ENCODE peak calls at places on chromosomes 2 and 18, in four cellular contexts. Q is adrenal gland; S is CD8-positive, alpha-beta T cell; E is cardiac fibroblast. U is an unnamed sample.

GRCh38 chr2:9914384-9915065 is 37.0 kb upstream of the GRHL1 start:
- DNase-seq in Q (peak; percentile 83), S (no peak), E (peak; percentile 83), U (no peak)

GRCh38 chr2:238790877-238791276 is 57.0 kb upstream of the TWIST2 start:
- DNase-seq in Q (no peak), S (no peak), E (no peak), U (no peak)

GRCh38 chr2:10810175-10811161 is 2.1 kb downstream of the PDIA6 start:
- DNase-seq in Q (peak; percentile 39), S (no peak), E (peak; percentile 28), U (no peak)

GRCh38 chr2:193141-193552 is 70.7 kb downstream of the SH3YL1 start:
- DNase-seq in Q (no peak), S (no peak), E (no peak), U (no peak)

GRCh38 chr2:174336403-174337336 is 1.9 kb downstream of the SP9 start:
- DNase-seq in Q (peak; percentile 21), S (no peak), E (no peak), U (no peak)

GRCh38 chr2:46101557-46102220 is 195.5 kb upstream of the EPAS1 start:
- DNase-seq in Q (no peak), S (no peak), E (no peak), U (no peak)

GRCh38 chr2:174334781-174335604 is at the start of gene SP9:
- DNase-seq in Q (peak; percentile 7), S (no peak), E (no peak), U (no peak)

GRCh38 chr2:196442211-196442610 is 197.3 kb upstream of the CCDC150 start:
- DNase-seq in Q (no peak), S (no peak), E (no peak), U (no peak)

GRCh38 chr2:181944914-181945291 is 40.8 kb upstream of the PPP1R1C start:
- DNase-seq in Q (no peak), S (no peak), E (no peak), U (no peak)

GRCh38 chr18:46265190-46266156 is 161.3 kb downstream of the HAUS1 start:
- DNase-seq in Q (no peak), S (no peak), E (peak; percentile 13), U (no peak)

GRCh38 chr2:29920631-29921559 is 491 bp downstream of the ALK start:
- DNase-seq in Q (peak; percentile 20), S (no peak), E (peak; percentile 11), U (no peak)

GRCh38 chr2:207974214-207974600 is 51.1 kb downstream of the PLEKHM3 start:
- DNase-seq in Q (no peak), S (no peak), E (no peak), U (no peak)

GRCh38 chr2:38416296-38417036 is 39.4 kb upstream of the ATL2 start:
- DNase-seq in Q (no peak), S (no peak), E (no peak), U (no peak)

GRCh38 chr2:42917374-42918017 is 125.1 kb upstream of the HAAO start:
- DNase-seq in Q (peak; percentile 71), S (no peak), E (peak; percentile 96), U (no peak)

GRCh38 chr18:50099725-50100414 is 95.1 kb downstream of the MYO5B start:
- DNase-seq in Q (no peak), S (no peak), E (peak; percentile 9), U (peak; percentile 46)

GRCh38 chr2:95158441-95158840 is 1.2 kb downstream of the ZNF514 start:
- DNase-seq in Q (no peak), S (no peak), E (no peak), U (no peak)

GRCh38 chr2:179939282-179939681 is 67.8 kb downstream of the CWC22 start:
- DNase-seq in Q (no peak), S (no peak), E (no peak), U (peak; percentile 95)

GRCh38 chr18:62713651-62714247 is 1.6 kb upstream of the PHLPP1 start:
- DNase-seq in Q (no peak), S (no peak), E (no peak), U (no peak)

GRCh38 chr2:195414479-195414878 is 242.5 kb upstream of the SLC39A10 start:
- DNase-seq in Q (no peak), S (no peak), E (no peak), U (no peak)

GRCh38 chr2:1238571-1239138 is 174.6 kb upstream of the TPO start:
- DNase-seq in Q (no peak), S (no peak), E (no peak), U (no peak)

GRCh38 chr2:37637122-37637875 is 34.1 kb downstream of the CDC42EP3 start:
- DNase-seq in Q (no peak), S (no peak), E (no peak), U (no peak)

GRCh38 chr2:102520009-102520408 is 47.0 kb downstream of the SLC9A4 start:
- DNase-seq in Q (peak; percentile 31), S (no peak), E (peak; percentile 42), U (no peak)

GRCh38 chr18:1708006-1708405 is 803.3 kb downstream of the ADCYAP1 start:
- DNase-seq in Q (no peak), S (no peak), E (no peak), U (no peak)

DNA sequence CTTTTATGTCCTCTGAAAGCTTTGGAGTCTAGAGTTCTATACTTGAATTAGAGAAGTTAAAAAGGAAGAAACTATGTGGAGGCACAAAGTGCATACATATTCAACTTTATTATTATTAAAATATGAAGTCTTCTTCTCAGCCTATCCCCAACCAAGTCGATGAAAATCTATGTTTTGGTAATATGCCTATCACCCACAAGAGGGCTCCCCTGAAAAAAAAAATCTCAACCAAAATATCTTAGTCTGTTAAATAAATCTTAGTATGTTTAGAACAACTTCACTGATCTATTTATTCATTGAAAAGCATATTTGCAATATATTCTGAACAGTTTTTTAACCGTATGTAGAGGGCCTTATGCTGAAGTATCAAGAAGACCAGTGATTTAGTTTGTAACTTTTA is 804.5 kb downstream of the TDRD15 start:
- DNase-seq in Q (no peak), S (no peak), E (peak; percentile 12), U (no peak)
- TF ChIP-seq CTCF in Q (no peak), S (no peak), E (peak; percentile 13), U (no peak)

DNA sequence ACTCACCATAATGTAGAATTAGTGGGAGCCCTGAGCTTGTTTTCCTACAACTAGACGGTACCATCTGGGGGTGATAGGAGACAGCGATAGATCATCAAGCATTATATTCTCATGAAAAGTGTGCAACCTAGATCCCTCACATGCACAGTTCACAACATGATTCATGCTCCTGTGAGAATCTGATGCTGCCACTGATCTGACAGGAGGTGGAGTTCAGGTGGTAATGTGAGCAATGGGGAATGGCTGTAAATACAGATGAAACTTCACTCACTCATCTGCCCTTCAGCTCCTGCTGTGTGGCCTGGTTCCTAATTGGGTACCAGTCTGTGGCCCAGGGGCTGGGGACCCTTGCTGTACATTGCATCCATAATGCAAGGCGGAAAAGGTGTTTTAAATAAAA is 60.7 kb downstream of the USP34 start:
- DNase-seq in Q (no peak), S (no peak), E (no peak), U (no peak)
- H3K4me3 ChIP-seq in Q (no peak overlapping the region), S (no peak overlapping the region), E (no peak overlapping the region), U (no peak overlapping the region)

DNA sequence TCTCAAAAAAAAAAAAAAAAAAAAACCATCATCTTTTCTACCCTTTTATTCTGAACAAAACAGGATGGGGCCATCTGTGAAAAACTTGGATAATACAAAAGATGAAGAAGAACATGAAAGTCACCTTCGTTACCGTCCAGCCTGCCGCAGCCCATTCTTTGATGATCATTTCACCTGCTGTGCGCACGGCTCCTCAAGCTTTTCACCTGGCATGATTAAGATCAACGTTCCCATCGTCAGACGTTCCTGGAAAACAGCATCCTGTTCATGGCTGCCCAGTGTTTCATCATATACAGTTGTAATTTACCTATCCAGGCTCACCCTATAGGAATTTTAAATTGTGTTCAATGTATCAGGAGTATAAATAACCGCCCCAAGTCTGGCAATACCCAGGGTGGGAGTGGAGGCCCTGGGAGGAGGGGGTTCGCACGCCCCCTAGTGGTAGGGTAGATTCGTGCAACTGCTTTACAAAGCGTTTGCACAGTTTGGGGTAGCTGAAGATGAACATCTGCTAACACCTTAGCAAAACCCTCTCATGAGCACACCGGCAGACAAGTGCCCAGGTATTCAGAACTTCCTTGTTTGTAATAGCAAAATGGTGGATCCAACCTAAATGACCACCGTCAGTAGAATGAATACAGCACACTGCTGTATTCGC is 49.0 kb upstream of the GLI2 start:
- DNase-seq in Q (no peak), S (no peak), E (no peak), U (no peak)
- TF ChIP-seq CTCF in Q (no peak), S (no peak), E (peak; percentile 32), U (peak; percentile 21)

GRCh38 chr18:55136864-55137263 is 177.6 kb upstream of the CCDC68 start:
- DNase-seq in Q (no peak), S (no peak), E (peak; percentile 67), U (no peak)

GRCh38 chr18:55137602-55138001 is 178.3 kb upstream of the CCDC68 start:
- DNase-seq in Q (no peak), S (no peak), E (no peak), U (no peak)

GRCh38 chr18:55136258-55136657 is 177.0 kb upstream of the CCDC68 start:
- DNase-seq in Q (no peak), S (no peak), E (no peak), U (no peak)

GRCh38 chr18:55139307-55139706 is 180.0 kb upstream of the CCDC68 start:
- DNase-seq in Q (no peak), S (no peak), E (no peak), U (no peak)

GRCh38 chr18:55138401-55138800 is 179.1 kb upstream of the CCDC68 start:
- DNase-seq in Q (no peak), S (no peak), E (no peak), U (no peak)
- H3K4me3 ChIP-seq in Q (no peak overlapping the region), S (no peak overlapping the region), E (no peak overlapping the region), U (no peak overlapping the region)

DNA sequence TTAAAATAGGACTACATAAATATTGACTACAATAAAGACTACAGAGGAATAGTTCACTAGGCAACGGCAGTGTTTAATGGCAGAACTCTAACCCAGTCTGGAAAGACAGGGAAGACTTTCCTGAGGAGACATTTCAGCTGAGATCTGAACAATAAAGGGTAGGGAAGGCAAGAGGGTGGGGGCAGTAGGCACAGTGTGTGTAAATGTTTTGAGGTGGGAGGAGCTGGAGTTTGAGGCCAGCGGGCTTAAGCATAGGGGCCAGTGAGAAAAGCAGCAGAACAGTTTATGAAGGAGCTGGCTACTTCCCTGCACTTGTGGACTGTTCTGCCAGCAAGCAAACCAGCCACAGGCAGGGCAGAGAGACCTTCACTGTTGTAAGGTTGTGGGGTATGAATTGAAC is 76.6 kb upstream of the UGP2 start:
- DNase-seq in Q (no peak), S (no peak), E (no peak), U (no peak)
- TF ChIP-seq CTCF in Q (no peak), S (no peak), E (no peak), U (no peak)

DNA sequence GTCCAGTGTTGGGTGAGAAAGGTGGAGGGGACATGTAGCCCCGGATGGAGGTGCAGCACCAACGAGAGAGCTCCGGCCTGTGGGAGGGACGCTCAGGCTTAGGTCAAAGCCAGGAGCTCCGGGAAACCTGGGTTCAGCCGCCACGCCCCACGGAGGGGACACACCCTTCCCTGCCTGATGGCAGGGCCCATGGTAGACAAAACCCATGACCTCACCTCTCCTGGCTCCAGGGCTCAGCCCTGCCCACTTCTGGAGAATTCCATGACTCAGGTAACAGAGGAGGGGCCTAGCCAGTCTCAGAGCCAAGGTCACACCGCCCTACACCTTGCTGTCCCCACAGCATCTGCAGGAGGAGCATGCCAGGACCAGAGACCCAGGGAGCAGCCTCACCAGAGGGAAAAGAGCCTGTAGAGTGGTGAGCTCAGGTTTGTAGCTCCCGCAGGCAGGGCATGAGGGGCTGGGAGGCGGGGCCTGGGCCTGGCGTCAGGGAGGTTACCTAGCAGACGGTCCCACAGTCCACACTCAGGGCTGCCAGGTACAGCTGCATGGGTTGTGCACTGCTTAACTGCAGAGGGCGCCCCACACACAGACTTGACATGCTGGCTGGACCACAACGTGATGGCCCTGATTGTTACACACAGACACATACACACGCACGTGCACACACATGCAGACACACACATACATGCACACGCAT is 70.8 kb upstream of the SMAD7 start:
- DNase-seq in Q (peak; percentile 66), S (no peak), E (peak; percentile 56), U (no peak)
- H3K4me3 ChIP-seq in Q (no peak overlapping the region), S (no peak overlapping the region), E (no peak overlapping the region), U (no peak overlapping the region)